ENCODE peak calls at places on chromosomes 6 and 20, in ten cellular contexts. One of them, this sample, is unnamed.

GRCh38 chr6:170101281-170102035 is 189.4 kb downstream of the DLL1 start:
- DNase-seq in spleen: peak; percentile 67
- DNase-seq in breast epithelium: no peak
- DNase-seq in GM20000: no peak
- DNase-seq in hepatocyte: no peak
- DNase-seq in GM13976: no peak
- DNase-seq in astrocyte of the spinal cord: no peak
- DNase-seq in AG10803: no peak
- DNase-seq in suprapubic skin: peak; percentile 59
- DNase-seq in foreskin fibroblast: no peak
- DNase-seq in this sample: peak; percentile 10

GRCh38 chr20:63698739-63699465 is 2.5 kb downstream of the TNFRSF6B start:
- DNase-seq in GM20000: peak; percentile 82
- DNase-seq in GM13976: peak; percentile 82
- DNase-seq in AG10803: peak; percentile 86
- DNase-seq in spleen: peak; percentile 76
- DNase-seq in foreskin fibroblast: peak; percentile 84
- DNase-seq in suprapubic skin: no peak
- DNase-seq in hepatocyte: peak; percentile 56
- DNase-seq in astrocyte of the spinal cord: peak; percentile 93
- DNase-seq in breast epithelium: no peak
- DNase-seq in this sample: no peak

GRCh38 chr6:16762547-16763477 is 1.6 kb upstream of the ATXN1 start:
- DNase-seq in suprapubic skin: no peak
- DNase-seq in spleen: peak; percentile 89
- DNase-seq in foreskin fibroblast: peak; percentile 90
- DNase-seq in breast epithelium: peak; percentile 85
- DNase-seq in GM20000: peak; percentile 81
- DNase-seq in AG10803: peak; percentile 89
- DNase-seq in GM13976: peak; percentile 68
- DNase-seq in astrocyte of the spinal cord: peak; percentile 91
- DNase-seq in hepatocyte: peak; percentile 74
- DNase-seq in this sample: peak; percentile 57

GRCh38 chr6:84777888-84778287 is 13.5 kb upstream of the TBX18 start:
- DNase-seq in suprapubic skin: no peak
- DNase-seq in AG10803: peak; percentile 70
- DNase-seq in hepatocyte: no peak
- DNase-seq in GM20000: no peak
- DNase-seq in GM13976: no peak
- DNase-seq in astrocyte of the spinal cord: peak; percentile 20
- DNase-seq in breast epithelium: no peak
- DNase-seq in spleen: no peak
- DNase-seq in foreskin fibroblast: peak; percentile 97
- DNase-seq in this sample: no peak

GRCh38 chr6:30074331-30075093 is 1.1 kb downstream of the RNF39 start:
- DNase-seq in suprapubic skin: no peak
- DNase-seq in GM13976: peak; percentile 41
- DNase-seq in GM20000: peak; percentile 26
- DNase-seq in astrocyte of the spinal cord: no peak
- DNase-seq in hepatocyte: peak; percentile 51
- DNase-seq in foreskin fibroblast: no peak
- DNase-seq in breast epithelium: peak; percentile 77
- DNase-seq in spleen: no peak
- DNase-seq in AG10803: no peak
- DNase-seq in this sample: no peak

GRCh38 chr6:79468116-79468515 is 69.1 kb downstream of the LCA5 start:
- DNase-seq in GM13976: no peak
- DNase-seq in foreskin fibroblast: peak; percentile 59
- DNase-seq in AG10803: peak; percentile 48
- DNase-seq in spleen: no peak
- DNase-seq in suprapubic skin: no peak
- DNase-seq in hepatocyte: no peak
- DNase-seq in breast epithelium: no peak
- DNase-seq in GM20000: no peak
- DNase-seq in astrocyte of the spinal cord: no peak
- DNase-seq in this sample: no peak

GRCh38 chr6:78868124-78868523 is 773 bp downstream of the IRAK1BP1 start:
- DNase-seq in suprapubic skin: no peak
- DNase-seq in hepatocyte: no peak
- DNase-seq in spleen: no peak
- DNase-seq in breast epithelium: no peak
- DNase-seq in AG10803: peak; percentile 1
- DNase-seq in foreskin fibroblast: no peak
- DNase-seq in GM20000: no peak
- DNase-seq in GM13976: no peak
- DNase-seq in astrocyte of the spinal cord: peak; percentile 7
- DNase-seq in this sample: no peak

GRCh38 chr20:20215976-20216727 is 151.8 kb upstream of the INSM1 start:
- DNase-seq in GM13976: no peak
- DNase-seq in AG10803: no peak
- DNase-seq in suprapubic skin: no peak
- DNase-seq in hepatocyte: no peak
- DNase-seq in GM20000: no peak
- DNase-seq in spleen: no peak
- DNase-seq in breast epithelium: no peak
- DNase-seq in foreskin fibroblast: no peak
- DNase-seq in astrocyte of the spinal cord: no peak
- DNase-seq in this sample: peak; percentile 66

GRCh38 chr6:84897874-84898635 is 133.7 kb upstream of the TBX18 start:
- DNase-seq in suprapubic skin: no peak
- DNase-seq in GM20000: no peak
- DNase-seq in astrocyte of the spinal cord: peak; percentile 74
- DNase-seq in spleen: no peak
- DNase-seq in foreskin fibroblast: peak; percentile 80
- DNase-seq in AG10803: peak; percentile 35
- DNase-seq in GM13976: no peak
- DNase-seq in breast epithelium: no peak
- DNase-seq in hepatocyte: no peak
- DNase-seq in this sample: no peak

GRCh38 chr6:108080010-108080780 is 5.7 kb upstream of the OSTM1 start:
- DNase-seq in foreskin fibroblast: peak; percentile 51
- DNase-seq in astrocyte of the spinal cord: peak; percentile 84
- DNase-seq in AG10803: peak; percentile 43
- DNase-seq in GM13976: no peak
- DNase-seq in suprapubic skin: no peak
- DNase-seq in breast epithelium: no peak
- DNase-seq in hepatocyte: no peak
- DNase-seq in spleen: no peak
- DNase-seq in GM20000: no peak
- DNase-seq in this sample: no peak

DNA sequence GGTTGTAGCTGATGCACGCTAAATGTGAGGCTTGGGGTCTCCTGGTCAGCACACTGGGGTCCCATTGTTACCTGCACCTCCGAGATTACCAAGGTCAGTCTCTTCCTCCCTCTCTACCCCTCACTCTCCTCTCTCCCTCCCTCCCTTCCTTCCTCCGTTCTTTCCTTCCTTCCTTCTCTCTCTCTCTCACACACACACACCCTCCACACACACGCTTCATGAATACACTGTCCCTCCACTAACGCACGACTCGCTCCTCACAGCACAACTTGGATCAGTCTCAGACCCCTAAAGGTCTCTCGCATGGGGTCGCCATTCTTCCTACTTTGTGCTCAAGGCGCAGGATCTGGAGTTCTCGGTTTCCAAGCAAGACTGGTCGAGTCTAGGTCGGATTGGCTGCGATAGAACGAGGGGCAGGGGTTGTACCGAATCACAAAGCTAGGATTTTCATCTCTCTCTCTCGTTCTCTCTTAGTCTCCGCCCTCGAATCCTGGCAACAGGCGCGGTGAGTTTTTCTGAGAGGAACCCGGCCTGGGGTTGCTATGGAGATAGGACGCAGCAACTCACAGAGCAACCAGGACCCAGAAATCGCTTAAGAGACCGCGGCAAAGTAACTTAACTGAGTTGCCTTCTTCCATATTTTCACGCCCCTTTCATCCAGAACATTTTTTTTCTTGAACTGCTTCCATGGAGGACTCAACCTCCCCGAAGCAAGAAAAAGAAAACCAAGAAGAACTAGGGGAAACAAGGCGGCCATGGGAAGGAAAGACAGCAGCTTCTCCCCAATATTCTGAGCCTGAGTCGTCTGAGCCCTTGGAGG is at the start of gene RSPH4A:
- DNase-seq in astrocyte of the spinal cord: peak; percentile 96
- DNase-seq in breast epithelium: peak; percentile 87
- DNase-seq in GM20000: peak; percentile 80
- DNase-seq in foreskin fibroblast: peak; percentile 92
- DNase-seq in hepatocyte: peak; percentile 96
- DNase-seq in suprapubic skin: peak; percentile 91
- DNase-seq in AG10803: peak; percentile 92
- DNase-seq in GM13976: peak; percentile 84
- DNase-seq in spleen: peak; percentile 91
- DNase-seq in this sample: peak; percentile 38
- TF ChIP-seq CTCF in astrocyte of the spinal cord: peak; percentile 23
- TF ChIP-seq CTCF in breast epithelium: no peak
- TF ChIP-seq CTCF in GM20000: no peak
- TF ChIP-seq CTCF in foreskin fibroblast: peak; percentile 11
- TF ChIP-seq CTCF in hepatocyte: peak; percentile 30
- TF ChIP-seq CTCF in suprapubic skin: no peak
- TF ChIP-seq CTCF in AG10803: peak; percentile 15
- TF ChIP-seq CTCF in GM13976: no peak
- TF ChIP-seq CTCF in spleen: no peak
- TF ChIP-seq CTCF in this sample: no peak

GRCh38 chr6:45946352-45946751 is 69.3 kb downstream of the CLIC5 start:
- DNase-seq in spleen: no peak
- DNase-seq in breast epithelium: no peak
- DNase-seq in astrocyte of the spinal cord: peak; percentile 73
- DNase-seq in AG10803: peak; percentile 92
- DNase-seq in foreskin fibroblast: peak; percentile 59
- DNase-seq in hepatocyte: peak; percentile 74
- DNase-seq in GM20000: no peak
- DNase-seq in GM13976: no peak
- DNase-seq in suprapubic skin: no peak
- DNase-seq in this sample: no peak
- TF ChIP-seq CTCF in spleen: peak; percentile 13
- TF ChIP-seq CTCF in breast epithelium: no peak
- TF ChIP-seq CTCF in astrocyte of the spinal cord: peak; percentile 64
- TF ChIP-seq CTCF in AG10803: peak; percentile 78
- TF ChIP-seq CTCF in foreskin fibroblast: peak; percentile 83
- TF ChIP-seq CTCF in hepatocyte: peak; percentile 54
- TF ChIP-seq CTCF in GM20000: no peak
- TF ChIP-seq CTCF in GM13976: no peak
- TF ChIP-seq CTCF in suprapubic skin: no peak
- TF ChIP-seq CTCF in this sample: no peak

DNA sequence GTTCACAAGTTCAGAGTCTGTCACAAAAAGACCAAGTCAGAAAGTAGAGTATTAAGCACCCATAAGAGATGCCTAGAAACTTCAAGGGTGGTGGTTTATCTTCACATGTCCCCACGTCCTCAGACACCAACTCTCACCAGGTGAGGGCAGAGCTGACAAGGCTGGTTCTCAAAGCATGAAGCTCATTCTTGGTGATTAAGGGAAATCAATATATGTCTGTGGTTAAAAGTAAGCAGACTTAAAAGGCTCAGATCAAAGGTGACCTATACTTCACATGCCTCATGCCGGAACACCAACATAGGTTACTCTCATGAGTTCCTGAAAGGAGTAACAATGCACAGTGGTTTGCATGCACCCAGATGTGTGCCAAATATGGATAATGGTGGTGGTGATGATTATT is 27.0 kb downstream of the IL17A start:
- DNase-seq in spleen: no peak
- DNase-seq in GM20000: no peak
- DNase-seq in breast epithelium: no peak
- DNase-seq in AG10803: no peak
- DNase-seq in foreskin fibroblast: no peak
- DNase-seq in astrocyte of the spinal cord: no peak
- DNase-seq in hepatocyte: no peak
- DNase-seq in suprapubic skin: no peak
- DNase-seq in GM13976: no peak
- DNase-seq in this sample: no peak
- TF ChIP-seq CTCF in spleen: no peak
- TF ChIP-seq CTCF in GM20000: no peak
- TF ChIP-seq CTCF in breast epithelium: no peak
- TF ChIP-seq CTCF in AG10803: no peak
- TF ChIP-seq CTCF in foreskin fibroblast: no peak
- TF ChIP-seq CTCF in astrocyte of the spinal cord: no peak
- TF ChIP-seq CTCF in hepatocyte: no peak
- TF ChIP-seq CTCF in suprapubic skin: no peak
- TF ChIP-seq CTCF in GM13976: no peak
- TF ChIP-seq CTCF in this sample: no peak

GRCh38 chr20:52937701-52938100 is 34.5 kb upstream of the TSHZ2 start:
- DNase-seq in AG10803: peak; percentile 27
- DNase-seq in GM13976: no peak
- DNase-seq in astrocyte of the spinal cord: peak; percentile 5
- DNase-seq in foreskin fibroblast: no peak
- DNase-seq in GM20000: no peak
- DNase-seq in suprapubic skin: no peak
- DNase-seq in spleen: no peak
- DNase-seq in hepatocyte: no peak
- DNase-seq in breast epithelium: no peak
- DNase-seq in this sample: no peak
- TF ChIP-seq CTCF in AG10803: peak; percentile 32
- TF ChIP-seq CTCF in GM13976: no peak
- TF ChIP-seq CTCF in astrocyte of the spinal cord: no peak
- TF ChIP-seq CTCF in foreskin fibroblast: no peak
- TF ChIP-seq CTCF in GM20000: no peak
- TF ChIP-seq CTCF in suprapubic skin: no peak
- TF ChIP-seq CTCF in spleen: no peak
- TF ChIP-seq CTCF in hepatocyte: no peak
- TF ChIP-seq CTCF in breast epithelium: no peak
- TF ChIP-seq CTCF in this sample: no peak

DNA sequence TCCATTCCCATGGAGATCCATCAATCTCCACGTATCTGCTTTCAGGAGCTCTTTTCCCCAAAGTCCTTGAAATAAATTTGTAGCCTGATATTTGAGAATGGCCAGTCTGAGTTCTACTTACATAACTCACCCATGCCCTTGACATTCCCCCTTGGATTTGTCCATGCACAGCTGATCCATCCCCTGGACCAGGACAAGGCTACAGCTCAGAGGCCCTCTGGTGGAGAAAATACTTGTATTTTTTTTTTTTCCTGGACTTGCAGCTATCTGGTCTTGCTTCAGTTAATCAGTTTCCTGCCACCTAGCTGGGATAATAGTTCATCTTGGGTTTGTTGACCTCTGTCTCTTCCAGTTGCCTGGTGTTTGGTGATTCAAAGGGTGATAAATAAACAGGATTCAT is 467.6 kb downstream of the DHX35 start:
- DNase-seq in suprapubic skin: no peak
- DNase-seq in hepatocyte: peak; percentile 27
- DNase-seq in GM13976: no peak
- DNase-seq in breast epithelium: no peak
- DNase-seq in foreskin fibroblast: no peak
- DNase-seq in GM20000: no peak
- DNase-seq in astrocyte of the spinal cord: no peak
- DNase-seq in AG10803: no peak
- DNase-seq in spleen: no peak
- DNase-seq in this sample: no peak
- TF ChIP-seq CTCF in suprapubic skin: no peak
- TF ChIP-seq CTCF in hepatocyte: peak; percentile 42
- TF ChIP-seq CTCF in GM13976: no peak
- TF ChIP-seq CTCF in breast epithelium: no peak
- TF ChIP-seq CTCF in foreskin fibroblast: no peak
- TF ChIP-seq CTCF in GM20000: no peak
- TF ChIP-seq CTCF in astrocyte of the spinal cord: peak; percentile 1
- TF ChIP-seq CTCF in AG10803: peak; percentile 9
- TF ChIP-seq CTCF in spleen: no peak
- TF ChIP-seq CTCF in this sample: no peak